ENCODE peak calls at places on chromosomes 5 and 9, in seven cellular contexts. J, T, K, X, V, R and Q are unnamed samples.

GRCh38 chr5:41433552-41434181 is 76.7 kb downstream of the PLCXD3 start:
- DNase-seq in J (no peak), T (no peak), K (no peak), X (no peak), V (no peak), R (no peak), Q (no peak)

GRCh38 chr9:76691761-76692313 is 72.4 kb upstream of the PCA3 start:
- DNase-seq in J (no peak), T (no peak), K (no peak), X (no peak), V (peak; percentile 21), R (no peak), Q (no peak)

GRCh38 chr5:156376751-156377150 is 49.8 kb downstream of the SGCD start:
- DNase-seq in J (no peak), T (no peak), K (no peak), X (no peak), V (no peak), R (no peak), Q (no peak)

GRCh38 chr9:134641989-134642384 is 384 bp downstream of the COL5A1 start:
- DNase-seq in J (no peak), T (no peak), K (no peak), X (no peak), V (no peak), R (no peak), Q (no peak)

GRCh38 chr5:160260881-160261815 is 31.8 kb downstream of the FABP6 start:
- DNase-seq in J (no peak), T (no peak), K (no peak), X (peak; percentile 87), V (peak; percentile 87), R (no peak), Q (no peak)

GRCh38 chr5:32387841-32388240 is 56.7 kb downstream of the ZFR start:
- DNase-seq in J (no peak), T (no peak), K (no peak), X (no peak), V (no peak), R (no peak), Q (no peak)

GRCh38 chr5:119966028-119966427 is 336.7 kb downstream of the FAM170A start:
- DNase-seq in J (no peak), T (no peak), K (no peak), X (no peak), V (no peak), R (no peak), Q (no peak)

GRCh38 chr9:133897675-133898074 is 94.4 kb downstream of the VAV2 start:
- DNase-seq in J (no peak), T (no peak), K (no peak), X (no peak), V (no peak), R (no peak), Q (no peak)

GRCh38 chr9:80866576-80867227 is 822.6 kb downstream of the TLE1 start:
- DNase-seq in J (no peak), T (no peak), K (no peak), X (no peak), V (no peak), R (no peak), Q (no peak)

GRCh38 chr5:97163360-97163764 is 19.7 kb downstream of the RIOK2 start:
- DNase-seq in J (no peak), T (no peak), K (no peak), X (peak; percentile 30), V (peak; percentile 21), R (no peak), Q (no peak)

GRCh38 chr5:98463676-98464075 is 309.8 kb upstream of the RGMB start:
- DNase-seq in J (no peak), T (no peak), K (no peak), X (no peak), V (no peak), R (no peak), Q (no peak)

GRCh38 chr5:154198611-154199230 is 8.2 kb downstream of the GALNT10 start:
- DNase-seq in J (no peak), T (no peak), K (no peak), X (no peak), V (peak; percentile 65), R (no peak), Q (no peak)

GRCh38 chr5:137264573-137264972 is 234.6 kb downstream of the SPOCK1 start:
- DNase-seq in J (no peak), T (no peak), K (no peak), X (no peak), V (no peak), R (no peak), Q (no peak)

GRCh38 chr5:81105261-81105877 is 127.8 kb upstream of the CKMT2 start:
- DNase-seq in J (no peak), T (no peak), K (no peak), X (no peak), V (no peak), R (no peak), Q (no peak)

GRCh38 chr5:128472032-128472431 is 66.0 kb downstream of the FBN2 start:
- DNase-seq in J (no peak), T (no peak), K (no peak), X (no peak), V (no peak), R (no peak), Q (no peak)

GRCh38 chr9:3730527-3730926 is 204.7 kb upstream of the RFX3 start:
- DNase-seq in J (no peak), T (no peak), K (no peak), X (no peak), V (no peak), R (no peak), Q (no peak)

GRCh38 chr5:9801908-9802307 is 171.8 kb upstream of the TAS2R1 start:
- DNase-seq in J (no peak), T (no peak), K (no peak), X (no peak), V (no peak), R (no peak), Q (no peak)

GRCh38 chr5:5419291-5420210 is 2.9 kb upstream of the ICE1 start:
- DNase-seq in J (no peak), T (no peak), K (no peak), X (peak; percentile 72), V (peak; percentile 65), R (peak; percentile 79), Q (no peak)

GRCh38 chr5:119019431-119020348 is 31.3 kb upstream of the DTWD2 start:
- DNase-seq in J (no peak), T (no peak), K (no peak), X (no peak), V (no peak), R (no peak), Q (no peak)

GRCh38 chr5:73818357-73818756 is 192.4 kb downstream of the ARHGEF28 start:
- DNase-seq in J (no peak), T (no peak), K (no peak), X (no peak), V (no peak), R (no peak), Q (no peak)

GRCh38 chr5:9269024-9269423 is 276.9 kb downstream of the SEMA5A start:
- DNase-seq in J (no peak), T (no peak), K (no peak), X (no peak), V (no peak), R (peak; percentile 39), Q (no peak)

GRCh38 chr9:4661165-4662095 is 664 bp upstream of the PLPP6 start:
- DNase-seq in J (no peak), T (no peak), K (no peak), X (no peak), V (peak; percentile 41), R (no peak), Q (no peak)

GRCh38 chr9:26243722-26244121 is 565.5 kb upstream of the TUSC1 start:
- DNase-seq in J (no peak), T (no peak), K (no peak), X (no peak), V (peak; percentile 72), R (peak; percentile 15), Q (no peak)

GRCh38 chr5:175202461-175203065 is 241.4 kb downstream of the DRD1 start:
- DNase-seq in J (no peak), T (no peak), K (no peak), X (peak; percentile 82), V (no peak), R (peak; percentile 92), Q (no peak)

GRCh38 chr5:16791036-16791705 is 144.9 kb downstream of the MYO10 start:
- DNase-seq in J (no peak), T (no peak), K (no peak), X (peak; percentile 87), V (peak; percentile 71), R (peak; percentile 67), Q (no peak)

GRCh38 chr5:134093351-134093750 is 21.1 kb upstream of the TCF7 start:
- DNase-seq in J (no peak), T (no peak), K (no peak), X (no peak), V (no peak), R (no peak), Q (no peak)

GRCh38 chr5:95486185-95486584 is 68.6 kb downstream of the SKIC3 start:
- DNase-seq in J (no peak), T (no peak), K (no peak), X (no peak), V (no peak), R (no peak), Q (no peak)

GRCh38 chr9:125851971-125852370 is 104.8 kb downstream of the PBX3 start:
- DNase-seq in J (no peak), T (no peak), K (no peak), X (no peak), V (no peak), R (no peak), Q (no peak)

GRCh38 chr9:124342946-124343485 is 72.2 kb downstream of the PSMB7 start:
- DNase-seq in J (peak; percentile 28), T (no peak), K (no peak), X (no peak), V (peak; percentile 47), R (peak; percentile 91), Q (no peak)

GRCh38 chr5:10478436-10478835 is 36.8 kb downstream of the ROPN1L start:
- DNase-seq in J (no peak), T (no peak), K (no peak), X (no peak), V (no peak), R (no peak), Q (no peak)

GRCh38 chr9:93256878-93257807 is 73.2 kb downstream of the WNK2 start:
- DNase-seq in J (no peak), T (peak; percentile 40), K (no peak), X (no peak), V (no peak), R (no peak), Q (peak; percentile 51)

GRCh38 chr9:70021026-70021571 is 22.5 kb upstream of the MAMDC2 start:
- DNase-seq in J (no peak), T (no peak), K (no peak), X (peak; percentile 33), V (peak; percentile 89), R (peak; percentile 73), Q (no peak)

GRCh38 chr5:131387236-131387635 is 123.4 kb downstream of the CDC42SE2 start:
- DNase-seq in J (no peak), T (no peak), K (no peak), X (no peak), V (no peak), R (no peak), Q (no peak)

GRCh38 chr5:113489299-113489698 is 1.0 kb upstream of the MCC start:
- DNase-seq in J (peak; percentile 93), T (no peak), K (no peak), X (peak; percentile 48), V (peak; percentile 92), R (peak; percentile 97), Q (no peak)

GRCh38 chr5:120454094-120454798 is 9.9 kb upstream of the PRR16 start:
- DNase-seq in J (no peak), T (no peak), K (no peak), X (no peak), V (peak; percentile 80), R (peak; percentile 56), Q (no peak)

GRCh38 chr9:31248156-31248555 is 1136.3 kb upstream of the ACO1 start:
- DNase-seq in J (no peak), T (no peak), K (no peak), X (no peak), V (no peak), R (no peak), Q (no peak)

GRCh38 chr9:106287108-106287631 is 575.8 kb upstream of the ZNF462 start:
- DNase-seq in J (no peak), T (no peak), K (no peak), X (no peak), V (no peak), R (no peak), Q (no peak)

GRCh38 chr9:126386088-126386487 is 59.5 kb downstream of the MVB12B start:
- DNase-seq in J (no peak), T (peak; percentile 18), K (no peak), X (peak; percentile 3), V (peak; percentile 36), R (peak; percentile 60), Q (no peak)